ENCODE peak calls at places on chromosome 15, in four cellular contexts. W, F, E and U are unnamed samples.

GRCh38 chr15:66291816-66292215 is 1.6 kb upstream of the DIS3L start:
- DNase-seq in W (no peak), F (no peak), E (no peak), U (no peak)

GRCh38 chr15:38187646-38188313 is 64.9 kb upstream of the SPRED1 start:
- DNase-seq in W (no peak), F (no peak), E (peak; percentile 3), U (no peak)

GRCh38 chr15:80090041-80090440 is 30.6 kb downstream of the ZFAND6 start:
- DNase-seq in W (no peak), F (no peak), E (no peak), U (no peak)

GRCh38 chr15:66043264-66043663 is 174.0 kb downstream of the RAB11A start:
- DNase-seq in W (no peak), F (no peak), E (peak; percentile 65), U (no peak)

GRCh38 chr15:43854801-43855200 is 28.0 kb downstream of the WDR76 start:
- DNase-seq in W (no peak), F (no peak), E (no peak), U (no peak)

GRCh38 chr15:69159805-69160140 is 662 bp upstream of the GLCE start:
- DNase-seq in W (no peak), F (no peak), E (no peak), U (no peak)

GRCh38 chr15:26967719-26968269 is 3.2 kb upstream of the GABRG3 start:
- DNase-seq in W (no peak), F (no peak), E (no peak), U (no peak)

GRCh38 chr15:34708422-34708821 is 46.4 kb downstream of the GJD2 start:
- DNase-seq in W (peak; percentile 15), F (peak; percentile 65), E (peak; percentile 28), U (peak; percentile 19)

GRCh38 chr15:101006931-101007687 is 88.0 kb downstream of the LRRK1 start:
- DNase-seq in W (peak; percentile 69), F (peak; percentile 86), E (peak; percentile 68), U (peak; percentile 53)

GRCh38 chr15:31499953-31500808 is 173.5 kb downstream of the KLF13 start:
- DNase-seq in W (no peak), F (no peak), E (no peak), U (no peak)

GRCh38 chr15:75367406-75367912 is 948 bp downstream of the MAN2C1 start:
- DNase-seq in W (no peak), F (no peak), E (no peak), U (no peak)

GRCh38 chr15:26738996-26739395 is 33.9 kb downstream of the GABRB3 start:
- DNase-seq in W (no peak), F (no peak), E (no peak), U (no peak)

GRCh38 chr15:28117591-28117990 is 18.5 kb upstream of the OCA2 start:
- DNase-seq in W (no peak), F (no peak), E (no peak), U (no peak)

GRCh38 chr15:35784745-35785144 is 238.8 kb upstream of the DPH6 start:
- DNase-seq in W (no peak), F (no peak), E (no peak), U (no peak)

GRCh38 chr15:33934396-33934795 is 33.9 kb upstream of the CHRM5 start:
- DNase-seq in W (no peak), F (no peak), E (no peak), U (no peak)

GRCh38 chr15:44101944-44102343 is 93.1 kb downstream of the FRMD5 start:
- DNase-seq in W (no peak), F (no peak), E (peak; percentile 25), U (no peak)

GRCh38 chr15:57527382-57528091 is 64.2 kb upstream of the MYZAP start:
- DNase-seq in W (peak; percentile 50), F (peak; percentile 45), E (peak; percentile 76), U (peak; percentile 61)

GRCh38 chr15:52146776-52147175 is 34.2 kb upstream of the BCL2L10 start:
- DNase-seq in W (no peak), F (no peak), E (no peak), U (no peak)

GRCh38 chr15:57437564-57437963 is 61.3 kb downstream of the CGNL1 start:
- DNase-seq in W (no peak), F (no peak), E (no peak), U (no peak)

GRCh38 chr15:60464836-60465630 is 13.9 kb downstream of the ICE2 start:
- DNase-seq in W (no peak), F (no peak), E (no peak), U (no peak)

GRCh38 chr15:83322061-83322460 is 37.6 kb upstream of the BNC1 start:
- DNase-seq in W (no peak), F (no peak), E (no peak), U (no peak)

GRCh38 chr15:78872155-78872971 is at the start of gene MORF4L1:
- DNase-seq in W (peak; percentile 97), F (peak; percentile 95), E (peak; percentile 88), U (peak; percentile 81)
- TF ChIP-seq FOSL1 in W (no peak), F (no peak), E (no peak), U (no peak)

GRCh38 chr15:39434751-39435238 is 146.1 kb upstream of the THBS1 start:
- DNase-seq in W (no peak), F (no peak), E (peak; percentile 98), U (no peak)

GRCh38 chr15:39432935-39433334 is 147.9 kb upstream of the THBS1 start:
- DNase-seq in W (no peak), F (no peak), E (no peak), U (no peak)

GRCh38 chr15:39435244-39435643 is 145.6 kb upstream of the THBS1 start:
- DNase-seq in W (no peak), F (no peak), E (no peak), U (no peak)

GRCh38 chr15:39433351-39433750 is 147.5 kb upstream of the THBS1 start:
- DNase-seq in W (no peak), F (no peak), E (no peak), U (no peak)

GRCh38 chr15:39434126-39434525 is 146.8 kb upstream of the THBS1 start:
- DNase-seq in W (no peak), F (no peak), E (peak; percentile 18), U (no peak)
- TF ChIP-seq FOSL1 in W (no peak), F (no peak), E (no peak), U (no peak)

GRCh38 chr15:50542051-50542450 is 4.4 kb downstream of the USP50 start:
- DNase-seq in W (no peak), F (no peak), E (peak; percentile 11), U (no peak)
- TF ChIP-seq FOSL1 in W (no peak), F (no peak), E (no peak), U (no peak)

GRCh38 chr15:95565201-95565600 is 765.3 kb upstream of the NR2F2 start:
- DNase-seq in W (no peak), F (no peak), E (no peak), U (no peak)
- TF ChIP-seq FOSL1 in W (no peak), F (no peak), E (no peak), U (no peak)

DNA sequence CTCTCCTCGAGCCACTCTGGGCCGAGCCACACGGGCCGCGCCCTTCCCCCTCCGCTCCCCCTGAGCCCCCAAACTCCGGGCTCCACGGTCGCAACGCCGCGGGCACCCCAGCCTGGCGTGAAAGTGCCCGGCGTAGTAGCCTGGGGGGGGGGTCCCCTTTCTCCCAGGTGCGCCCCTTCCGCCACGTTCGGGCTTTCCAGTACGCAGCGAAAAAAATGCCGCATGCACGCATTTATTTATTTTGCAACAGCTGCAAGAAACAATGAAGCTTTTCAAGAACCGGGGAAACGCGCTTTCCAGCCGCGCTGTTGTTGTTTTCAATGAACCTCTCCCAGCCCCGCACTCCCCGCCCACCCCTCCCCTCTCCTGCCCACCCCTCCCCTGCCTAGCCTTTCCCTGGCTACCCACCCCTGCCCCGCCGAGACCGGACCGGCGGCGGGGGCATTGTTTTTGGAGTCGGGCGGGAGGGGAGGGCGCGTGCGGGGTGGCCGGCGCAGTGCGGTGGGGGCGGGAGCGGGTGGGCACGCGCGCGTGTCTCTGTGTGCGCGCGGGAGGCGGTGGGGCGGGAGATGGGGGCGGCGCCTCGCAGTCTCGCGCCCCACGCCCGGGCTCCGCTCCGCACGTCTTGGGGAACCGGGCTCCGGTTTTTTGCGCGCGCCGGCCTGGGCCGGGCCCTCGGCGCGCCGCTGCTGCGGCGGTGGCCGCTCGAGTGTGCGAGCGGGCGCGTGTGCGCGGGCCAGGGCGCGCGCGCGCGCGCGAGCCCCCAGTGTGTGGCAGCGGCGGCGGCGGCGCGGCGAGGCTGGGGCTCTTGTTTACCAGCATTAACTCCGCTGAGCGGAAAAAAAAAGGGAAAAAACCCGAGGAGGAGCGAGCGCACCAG is at the start of gene IGF1R:
- DNase-seq in W (no peak), F (peak; percentile 89), E (peak; percentile 80), U (peak; percentile 73)
- TF ChIP-seq FOSL1 in W (no peak), F (peak; percentile 52), E (no peak), U (no peak)

GRCh38 chr15:89359471-89360293 is 25.1 kb upstream of the POLG start:
- DNase-seq in W (no peak), F (no peak), E (no peak), U (no peak)

GRCh38 chr15:89360294-89360971 is 25.8 kb upstream of the POLG start:
- DNase-seq in W (no peak), F (no peak), E (no peak), U (no peak)

GRCh38 chr15:89356634-89357298 is 22.1 kb upstream of the POLG start:
- DNase-seq in W (no peak), F (no peak), E (no peak), U (no peak)

GRCh38 chr15:89358755-89359439 is 24.3 kb upstream of the POLG start:
- DNase-seq in W (no peak), F (peak; percentile 90), E (peak; percentile 41), U (peak; percentile 59)

DNA sequence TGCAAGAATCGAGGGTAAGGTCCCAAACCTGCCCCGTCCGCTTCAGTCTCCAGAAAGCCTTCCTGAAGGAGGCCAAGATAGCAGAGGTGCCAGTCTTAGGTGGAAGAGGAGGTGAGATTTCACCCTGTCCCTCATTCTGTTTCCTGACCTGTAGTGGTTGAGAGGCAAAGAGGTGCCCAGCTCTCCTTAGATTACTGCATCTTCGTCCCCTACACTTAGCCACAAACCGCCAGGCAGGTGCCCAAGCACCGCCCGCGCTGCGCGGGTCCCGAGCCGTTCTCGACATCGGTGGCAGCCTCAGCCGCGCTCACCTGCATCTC is 23.8 kb upstream of the POLG start:
- DNase-seq in W (no peak), F (no peak), E (no peak), U (no peak)
- TF ChIP-seq FOSL1 in W (no peak), F (no peak), E (no peak), U (no peak)